ENCODE peak calls at places on chromosomes 4 and X, in seven cellular contexts. E, G, C, S, O, Z and A are unnamed samples.

GRCh38 chrX:15437724-15438123 is 53.5 kb upstream of the VEGFD start:
- DNase-seq in E (no peak), Z (no peak), C (no peak), O (peak), S (no peak), G (no peak), A (no peak)

GRCh38 chr4:23323436-23323835 is 566.4 kb downstream of the PPARGC1A start:
- DNase-seq in C (no peak), E (no peak), S (no peak), G (no peak), O (no peak), Z (no peak), A (no peak)

GRCh38 chrX:2928127-2928582 is 984 bp downstream of the ARSD start:
- DNase-seq in S (peak), E (peak), G (peak), O (no peak), C (peak), Z (peak), A (peak)

GRCh38 chrX:40158036-40158706 is 60.4 kb upstream of the BCOR start:
- DNase-seq in S (peak), C (no peak), G (peak), Z (peak), O (peak), E (no peak), A (no peak)

GRCh38 chr4:173556398-173557131 is 26.5 kb upstream of the HAND2 start:
- DNase-seq in G (no peak), Z (no peak), O (no peak), C (no peak), S (no peak), E (no peak), A (no peak)

GRCh38 chr4:24237709-24238108 is 346.6 kb downstream of the DHX15 start:
- DNase-seq in S (no peak), C (no peak), G (no peak), Z (no peak), O (no peak), E (no peak), A (no peak)

GRCh38 chr4:137861682-137862081 is 329.4 kb upstream of the PCDH18 start:
- DNase-seq in Z (no peak), S (no peak), O (peak), E (no peak), G (peak), C (no peak), A (no peak)

GRCh38 chr4:88244821-88245579 is 39.4 kb downstream of the PPM1K start:
- DNase-seq in E (no peak), O (no peak), G (no peak), S (no peak), C (no peak), Z (peak), A (no peak)

GRCh38 chr4:113547487-113548042 is 214.0 kb downstream of the CAMK2D start:
- DNase-seq in C (peak), E (peak), Z (peak), O (peak), G (peak), S (peak), A (peak)

GRCh38 chrX:64206556-64207162 is 1.2 kb upstream of the AMER1 start:
- DNase-seq in S (no peak), G (no peak), Z (peak), O (no peak), E (peak), C (no peak), A (no peak)